ENCODE peak calls at places on chromosomes 1 and 21, in seven cellular contexts. One of them, this sample, is unnamed.

GRCh38 chr1:247077768-247078314 is 770 bp downstream of the ZNF670 start:
- DNase-seq in posterior cingulate gyrus: no peak
- DNase-seq in PC-3: peak
- DNase-seq in NCI-H1105: no peak
- DNase-seq in mesothelial cell of epicardium: no peak
- DNase-seq in mucosa of descending colon: no peak
- DNase-seq in RWPE1: peak
- DNase-seq in this sample: no peak

GRCh38 chr1:145994391-145995120 is 1.8 kb downstream of the TXNIP start:
- DNase-seq in posterior cingulate gyrus: no peak
- DNase-seq in PC-3: no peak
- DNase-seq in NCI-H1105: no peak
- DNase-seq in mesothelial cell of epicardium: no peak
- DNase-seq in mucosa of descending colon: no peak
- DNase-seq in RWPE1: no peak
- DNase-seq in this sample: no peak

GRCh38 chr1:47431534-47431933 is 6.3 kb upstream of the FOXD2 start:
- DNase-seq in posterior cingulate gyrus: no peak
- DNase-seq in PC-3: no peak
- DNase-seq in NCI-H1105: no peak
- DNase-seq in mesothelial cell of epicardium: no peak
- DNase-seq in mucosa of descending colon: no peak
- DNase-seq in RWPE1: peak
- DNase-seq in this sample: no peak

GRCh38 chr1:37851782-37852210 is 7.6 kb downstream of the MTF1 start:
- DNase-seq in posterior cingulate gyrus: no peak
- DNase-seq in PC-3: no peak
- DNase-seq in NCI-H1105: no peak
- DNase-seq in mesothelial cell of epicardium: no peak
- DNase-seq in mucosa of descending colon: no peak
- DNase-seq in RWPE1: no peak
- DNase-seq in this sample: no peak

GRCh38 chr1:21258331-21259134 is 31.7 kb downstream of the ECE1 start:
- DNase-seq in posterior cingulate gyrus: no peak
- DNase-seq in PC-3: no peak
- DNase-seq in NCI-H1105: no peak
- DNase-seq in mesothelial cell of epicardium: no peak
- DNase-seq in mucosa of descending colon: no peak
- DNase-seq in RWPE1: no peak
- DNase-seq in this sample: no peak

GRCh38 chr1:41502912-41503311 is 18.4 kb upstream of the EDN2 start:
- DNase-seq in posterior cingulate gyrus: no peak
- DNase-seq in PC-3: no peak
- DNase-seq in NCI-H1105: no peak
- DNase-seq in mesothelial cell of epicardium: no peak
- DNase-seq in mucosa of descending colon: no peak
- DNase-seq in RWPE1: no peak
- DNase-seq in this sample: no peak

GRCh38 chr21:14916676-14917141 is 148.1 kb downstream of the NRIP1 start:
- DNase-seq in posterior cingulate gyrus: no peak
- DNase-seq in PC-3: peak
- DNase-seq in NCI-H1105: no peak
- DNase-seq in mesothelial cell of epicardium: no peak
- DNase-seq in mucosa of descending colon: peak
- DNase-seq in RWPE1: no peak
- DNase-seq in this sample: peak

GRCh38 chr1:172320723-172321122 is 99.8 kb upstream of the C1orf105 start:
- DNase-seq in posterior cingulate gyrus: no peak
- DNase-seq in PC-3: peak
- DNase-seq in NCI-H1105: no peak
- DNase-seq in mesothelial cell of epicardium: no peak
- DNase-seq in mucosa of descending colon: no peak
- DNase-seq in RWPE1: no peak
- DNase-seq in this sample: no peak

GRCh38 chr1:228833911-228834631 is 98.8 kb downstream of the RHOU start:
- DNase-seq in posterior cingulate gyrus: no peak
- DNase-seq in PC-3: peak
- DNase-seq in NCI-H1105: no peak
- DNase-seq in mesothelial cell of epicardium: no peak
- DNase-seq in mucosa of descending colon: no peak
- DNase-seq in RWPE1: no peak
- DNase-seq in this sample: no peak

GRCh38 chr1:234893359-234893724 is 235.3 kb downstream of the TOMM20 start:
- DNase-seq in posterior cingulate gyrus: no peak
- DNase-seq in PC-3: no peak
- DNase-seq in NCI-H1105: no peak
- DNase-seq in mesothelial cell of epicardium: no peak
- DNase-seq in mucosa of descending colon: no peak
- DNase-seq in RWPE1: no peak
- DNase-seq in this sample: no peak

GRCh38 chr1:233364695-233365539 is 37.4 kb downstream of the MAP3K21 start:
- DNase-seq in posterior cingulate gyrus: no peak
- DNase-seq in PC-3: peak
- DNase-seq in NCI-H1105: no peak
- DNase-seq in mesothelial cell of epicardium: no peak
- DNase-seq in mucosa of descending colon: no peak
- DNase-seq in RWPE1: peak
- DNase-seq in this sample: no peak

GRCh38 chr1:116737855-116738318 is 16.3 kb upstream of the CD2 start:
- DNase-seq in posterior cingulate gyrus: no peak
- DNase-seq in PC-3: no peak
- DNase-seq in NCI-H1105: no peak
- DNase-seq in mesothelial cell of epicardium: no peak
- DNase-seq in mucosa of descending colon: no peak
- DNase-seq in RWPE1: no peak
- DNase-seq in this sample: no peak

GRCh38 chr1:198064181-198064580 is 92.6 kb upstream of the NEK7 start:
- DNase-seq in posterior cingulate gyrus: no peak
- DNase-seq in PC-3: peak
- DNase-seq in NCI-H1105: no peak
- DNase-seq in mesothelial cell of epicardium: no peak
- DNase-seq in mucosa of descending colon: no peak
- DNase-seq in RWPE1: peak
- DNase-seq in this sample: no peak

GRCh38 chr1:32496127-32496526 is 31.3 kb downstream of the ZBTB8B start:
- DNase-seq in posterior cingulate gyrus: no peak
- DNase-seq in PC-3: no peak
- DNase-seq in NCI-H1105: no peak
- DNase-seq in mesothelial cell of epicardium: no peak
- DNase-seq in mucosa of descending colon: no peak
- DNase-seq in RWPE1: no peak
- DNase-seq in this sample: no peak

GRCh38 chr1:243638186-243638585 is 211.9 kb downstream of the AKT3 start:
- DNase-seq in posterior cingulate gyrus: no peak
- DNase-seq in PC-3: no peak
- DNase-seq in NCI-H1105: no peak
- DNase-seq in mesothelial cell of epicardium: no peak
- DNase-seq in mucosa of descending colon: no peak
- DNase-seq in RWPE1: no peak
- DNase-seq in this sample: no peak

GRCh38 chr1:88801575-88802208 is 89.7 kb downstream of the GTF2B start:
- DNase-seq in posterior cingulate gyrus: no peak
- DNase-seq in PC-3: no peak
- DNase-seq in NCI-H1105: no peak
- DNase-seq in mesothelial cell of epicardium: no peak
- DNase-seq in mucosa of descending colon: no peak
- DNase-seq in RWPE1: no peak
- DNase-seq in this sample: no peak

GRCh38 chr1:14763977-14764376 is 165.5 kb downstream of the KAZN start:
- DNase-seq in posterior cingulate gyrus: no peak
- DNase-seq in PC-3: no peak
- DNase-seq in NCI-H1105: no peak
- DNase-seq in mesothelial cell of epicardium: no peak
- DNase-seq in mucosa of descending colon: no peak
- DNase-seq in RWPE1: no peak
- DNase-seq in this sample: no peak

GRCh38 chr1:23079025-23079424 is 59.8 kb downstream of the KDM1A start:
- DNase-seq in posterior cingulate gyrus: no peak
- DNase-seq in PC-3: peak
- DNase-seq in NCI-H1105: no peak
- DNase-seq in mesothelial cell of epicardium: no peak
- DNase-seq in mucosa of descending colon: no peak
- DNase-seq in RWPE1: no peak
- DNase-seq in this sample: no peak

GRCh38 chr1:178461104-178461503 is 35.7 kb downstream of the CLEC20A start:
- DNase-seq in posterior cingulate gyrus: no peak
- DNase-seq in PC-3: no peak
- DNase-seq in NCI-H1105: no peak
- DNase-seq in mesothelial cell of epicardium: no peak
- DNase-seq in mucosa of descending colon: no peak
- DNase-seq in RWPE1: no peak
- DNase-seq in this sample: no peak

GRCh38 chr1:151266315-151266714 is 11.8 kb downstream of the PSMD4 start:
- DNase-seq in posterior cingulate gyrus: no peak
- DNase-seq in PC-3: no peak
- DNase-seq in NCI-H1105: no peak
- DNase-seq in mesothelial cell of epicardium: no peak
- DNase-seq in mucosa of descending colon: no peak
- DNase-seq in RWPE1: no peak
- DNase-seq in this sample: no peak

GRCh38 chr21:22791986-22792560 is 1793.9 kb downstream of the NCAM2 start:
- DNase-seq in posterior cingulate gyrus: no peak
- DNase-seq in PC-3: peak
- DNase-seq in NCI-H1105: peak
- DNase-seq in mesothelial cell of epicardium: no peak
- DNase-seq in mucosa of descending colon: peak
- DNase-seq in RWPE1: peak
- DNase-seq in this sample: peak

GRCh38 chr1:26994020-26994745 is 691 bp downstream of the TRNP1 start:
- DNase-seq in posterior cingulate gyrus: peak
- DNase-seq in PC-3: no peak
- DNase-seq in NCI-H1105: peak
- DNase-seq in mesothelial cell of epicardium: no peak
- DNase-seq in mucosa of descending colon: no peak
- DNase-seq in RWPE1: no peak
- DNase-seq in this sample: no peak

GRCh38 chr1:218711884-218712674 is 366.9 kb downstream of the TGFB2 start:
- DNase-seq in posterior cingulate gyrus: no peak
- DNase-seq in PC-3: peak
- DNase-seq in NCI-H1105: no peak
- DNase-seq in mesothelial cell of epicardium: no peak
- DNase-seq in mucosa of descending colon: no peak
- DNase-seq in RWPE1: peak
- DNase-seq in this sample: no peak